ENCODE peak calls at places on chromosomes 13 and 19, in four cellular contexts. One of them, this sample, is unnamed.

GRCh38 chr13:27588405-27588804 is 31.9 kb downstream of the LNX2 start:
- DNase-seq in AG04449: no peak
- DNase-seq in ovary: no peak
- DNase-seq in NCI-H2081: no peak
- DNase-seq in this sample: no peak

GRCh38 chr19:920051-920857 is 3.1 kb downstream of the KISS1R start:
- DNase-seq in AG04449: no peak
- DNase-seq in ovary: no peak
- DNase-seq in NCI-H2081: peak; percentile 87
- DNase-seq in this sample: no peak

GRCh38 chr13:37491661-37492060 is 106.9 kb downstream of the POSTN start:
- DNase-seq in AG04449: no peak
- DNase-seq in ovary: no peak
- DNase-seq in NCI-H2081: no peak
- DNase-seq in this sample: no peak

GRCh38 chr19:11693505-11694499 is 44.9 kb downstream of the ZNF823 start:
- DNase-seq in AG04449: peak; percentile 72
- DNase-seq in ovary: no peak
- DNase-seq in NCI-H2081: peak; percentile 58
- DNase-seq in this sample: no peak

GRCh38 chr19:54114340-54114826 is 1.1 kb downstream of the TFPT start:
- DNase-seq in AG04449: no peak
- DNase-seq in ovary: no peak
- DNase-seq in NCI-H2081: peak; percentile 36
- DNase-seq in this sample: no peak

GRCh38 chr13:51906581-51906980 is 44.8 kb downstream of the CCDC70 start:
- DNase-seq in AG04449: no peak
- DNase-seq in ovary: no peak
- DNase-seq in NCI-H2081: peak; percentile 88
- DNase-seq in this sample: peak; percentile 85

GRCh38 chr19:38683393-38684077 is 36.1 kb downstream of the ACTN4 start:
- DNase-seq in AG04449: no peak
- DNase-seq in ovary: peak; percentile 78
- DNase-seq in NCI-H2081: peak; percentile 17
- DNase-seq in this sample: peak; percentile 84

GRCh38 chr19:55340784-55341147 is 1.1 kb downstream of the KMT5C start:
- DNase-seq in AG04449: no peak
- DNase-seq in ovary: peak; percentile 35
- DNase-seq in NCI-H2081: no peak
- DNase-seq in this sample: no peak

GRCh38 chr13:43390101-43390500 is 366.7 kb downstream of the DNAJC15 start:
- DNase-seq in AG04449: peak; percentile 49
- DNase-seq in ovary: no peak
- DNase-seq in NCI-H2081: no peak
- DNase-seq in this sample: no peak

GRCh38 chr19:5098646-5099045 is 129.7 kb downstream of the KDM4B start:
- DNase-seq in AG04449: no peak
- DNase-seq in ovary: no peak
- DNase-seq in NCI-H2081: no peak
- DNase-seq in this sample: no peak

GRCh38 chr19:34232566-34233481 is 21.5 kb upstream of the GARRE1 start:
- DNase-seq in AG04449: peak; percentile 91
- DNase-seq in ovary: peak; percentile 52
- DNase-seq in NCI-H2081: no peak
- DNase-seq in this sample: no peak

GRCh38 chr13:31046711-31047279 is 114.3 kb downstream of the TEX26 start:
- DNase-seq in AG04449: no peak
- DNase-seq in ovary: peak; percentile 47
- DNase-seq in NCI-H2081: peak; percentile 91
- DNase-seq in this sample: no peak

GRCh38 chr19:31312004-31312403 is 37.2 kb downstream of the TSHZ3 start:
- DNase-seq in AG04449: peak; percentile 41
- DNase-seq in ovary: peak; percentile 64
- DNase-seq in NCI-H2081: no peak
- DNase-seq in this sample: no peak

GRCh38 chr19:48696353-48697010 is 711 bp downstream of the FUT2 start:
- DNase-seq in AG04449: no peak
- DNase-seq in ovary: no peak
- DNase-seq in NCI-H2081: peak; percentile 52
- DNase-seq in this sample: no peak

GRCh38 chr13:39036212-39036611 is 1.7 kb downstream of the PROSER1 start:
- DNase-seq in AG04449: no peak
- DNase-seq in ovary: no peak
- DNase-seq in NCI-H2081: peak; percentile 35
- DNase-seq in this sample: no peak

GRCh38 chr19:43470288-43470687 is 4.9 kb upstream of the LYPD3 start:
- DNase-seq in AG04449: no peak
- DNase-seq in ovary: no peak
- DNase-seq in NCI-H2081: no peak
- DNase-seq in this sample: no peak

GRCh38 chr13:50587122-50587521 is 256.4 kb downstream of the DLEU7 start:
- DNase-seq in AG04449: no peak
- DNase-seq in ovary: no peak
- DNase-seq in NCI-H2081: no peak
- DNase-seq in this sample: no peak

GRCh38 chr19:17359905-17360800 is 17.0 kb downstream of the PLVAP start:
- DNase-seq in AG04449: no peak
- DNase-seq in ovary: no peak
- DNase-seq in NCI-H2081: no peak
- DNase-seq in this sample: no peak

GRCh38 chr19:38032951-38033350 is 125.9 kb downstream of the SIPA1L3 start:
- DNase-seq in AG04449: no peak
- DNase-seq in ovary: no peak
- DNase-seq in NCI-H2081: no peak
- DNase-seq in this sample: no peak

GRCh38 chr13:98480915-98481510 is 95.9 kb downstream of the STK24 start:
- DNase-seq in AG04449: no peak
- DNase-seq in ovary: no peak
- DNase-seq in NCI-H2081: peak; percentile 12
- DNase-seq in this sample: no peak

GRCh38 chr19:10915511-10916091 is 12.8 kb downstream of the YIPF2 start:
- DNase-seq in AG04449: peak; percentile 23
- DNase-seq in ovary: no peak
- DNase-seq in NCI-H2081: no peak
- DNase-seq in this sample: no peak

GRCh38 chr13:31433756-31434155 is 234.0 kb downstream of the B3GLCT start:
- DNase-seq in AG04449: no peak
- DNase-seq in ovary: no peak
- DNase-seq in NCI-H2081: no peak
- DNase-seq in this sample: no peak

GRCh38 chr19:41298327-41298964 is 11.5 kb upstream of the CCDC97 start:
- DNase-seq in AG04449: peak; percentile 37
- DNase-seq in ovary: no peak
- DNase-seq in NCI-H2081: peak; percentile 8
- DNase-seq in this sample: no peak

GRCh38 chr13:109150691-109151090 is 521.3 kb downstream of the MYO16 start:
- DNase-seq in AG04449: no peak
- DNase-seq in ovary: no peak
- DNase-seq in NCI-H2081: no peak
- DNase-seq in this sample: no peak

GRCh38 chr19:55005684-55006488 is 32.2 kb downstream of the GP6 start:
- DNase-seq in AG04449: no peak
- DNase-seq in ovary: no peak
- DNase-seq in NCI-H2081: peak; percentile 78
- DNase-seq in this sample: no peak

GRCh38 chr13:79815041-79815440 is 334.1 kb downstream of the NDFIP2 start:
- DNase-seq in AG04449: no peak
- DNase-seq in ovary: no peak
- DNase-seq in NCI-H2081: no peak
- DNase-seq in this sample: no peak

GRCh38 chr13:77544365-77544764 is 8.9 kb downstream of the SCEL start:
- DNase-seq in AG04449: no peak
- DNase-seq in ovary: peak; percentile 32
- DNase-seq in NCI-H2081: peak; percentile 27
- DNase-seq in this sample: peak; percentile 56

GRCh38 chr19:2054763-2055162 is 3.7 kb upstream of the MKNK2 start:
- DNase-seq in AG04449: no peak
- DNase-seq in ovary: peak; percentile 39
- DNase-seq in NCI-H2081: no peak
- DNase-seq in this sample: no peak

GRCh38 chr19:40578442-40578908 is 1.8 kb downstream of the SHKBP1 start:
- DNase-seq in AG04449: no peak
- DNase-seq in ovary: no peak
- DNase-seq in NCI-H2081: no peak
- DNase-seq in this sample: no peak

GRCh38 chr13:95355491-95355890 is 54.2 kb upstream of the ABCC4 start:
- DNase-seq in AG04449: peak; percentile 24
- DNase-seq in ovary: no peak
- DNase-seq in NCI-H2081: no peak
- DNase-seq in this sample: no peak

GRCh38 chr13:74593688-74594087 is 459.5 kb upstream of the KLF12 start:
- DNase-seq in AG04449: no peak
- DNase-seq in ovary: no peak
- DNase-seq in NCI-H2081: no peak
- DNase-seq in this sample: no peak

GRCh38 chr19:39676004-39676403 is 20.3 kb downstream of the LGALS16 start:
- DNase-seq in AG04449: no peak
- DNase-seq in ovary: no peak
- DNase-seq in NCI-H2081: no peak
- DNase-seq in this sample: no peak

GRCh38 chr13:102040812-102041211 is 361.0 kb downstream of the FGF14 start:
- DNase-seq in AG04449: no peak
- DNase-seq in ovary: no peak
- DNase-seq in NCI-H2081: peak; percentile 50
- DNase-seq in this sample: no peak

GRCh38 chr13:92612892-92613291 is 613.7 kb upstream of the GPC6 start:
- DNase-seq in AG04449: no peak
- DNase-seq in ovary: no peak
- DNase-seq in NCI-H2081: no peak
- DNase-seq in this sample: no peak

GRCh38 chr19:32172761-32173160 is 172.6 kb upstream of the ZNF507 start:
- DNase-seq in AG04449: no peak
- DNase-seq in ovary: no peak
- DNase-seq in NCI-H2081: no peak
- DNase-seq in this sample: peak; percentile 12

GRCh38 chr19:57068921-57069697 is 50.7 kb upstream of the USP29 start:
- DNase-seq in AG04449: no peak
- DNase-seq in ovary: peak; percentile 90
- DNase-seq in NCI-H2081: no peak
- DNase-seq in this sample: no peak